ENCODE peak calls at places on chromosomes 3 and 15, in six cellular contexts. One of them, this sample, is unnamed.

GRCh38 chr15:58065011-58065444 is 483 bp downstream of the ALDH1A2 start:
- DNase-seq in K562: peak
- DNase-seq in NB4: no peak
- DNase-seq in A549: no peak
- DNase-seq in HepG2: no peak
- DNase-seq in endothelial cell of umbilical vein: peak
- DNase-seq in this sample: no peak

GRCh38 chr3:120350431-120350941 is 1.3 kb upstream of the LRRC58 start:
- DNase-seq in K562: peak
- DNase-seq in endothelial cell of umbilical vein: peak
- DNase-seq in HepG2: peak
- DNase-seq in A549: peak
- DNase-seq in NB4: peak
- DNase-seq in this sample: no peak

GRCh38 chr15:55630921-55631320 is 42.8 kb upstream of the PYGO1 start:
- DNase-seq in A549: no peak
- DNase-seq in K562: no peak
- DNase-seq in endothelial cell of umbilical vein: peak
- DNase-seq in HepG2: no peak
- DNase-seq in NB4: no peak
- DNase-seq in this sample: no peak

GRCh38 chr3:150411971-150412370 is 3.9 kb downstream of the TSC22D2 start:
- DNase-seq in K562: no peak
- DNase-seq in A549: no peak
- DNase-seq in HepG2: no peak
- DNase-seq in endothelial cell of umbilical vein: no peak
- DNase-seq in NB4: peak
- DNase-seq in this sample: no peak

GRCh38 chr15:100083572-100083971 is 258.2 kb downstream of the ADAMTS17 start:
- DNase-seq in endothelial cell of umbilical vein: no peak
- DNase-seq in K562: no peak
- DNase-seq in HepG2: no peak
- DNase-seq in A549: no peak
- DNase-seq in NB4: no peak
- DNase-seq in this sample: no peak

GRCh38 chr15:56871180-56871579 is 47.3 kb upstream of the TCF12 start:
- DNase-seq in K562: no peak
- DNase-seq in A549: peak
- DNase-seq in HepG2: peak
- DNase-seq in endothelial cell of umbilical vein: peak
- DNase-seq in NB4: no peak
- DNase-seq in this sample: no peak

GRCh38 chr3:156300929-156301806 is 180.8 kb downstream of the KCNAB1 start:
- DNase-seq in K562: no peak
- DNase-seq in NB4: peak
- DNase-seq in endothelial cell of umbilical vein: peak
- DNase-seq in HepG2: no peak
- DNase-seq in A549: no peak
- DNase-seq in this sample: no peak

GRCh38 chr3:155701882-155702465 is 42.9 kb downstream of the PLCH1 start:
- DNase-seq in K562: peak
- DNase-seq in A549: peak
- DNase-seq in endothelial cell of umbilical vein: peak
- DNase-seq in HepG2: peak
- DNase-seq in NB4: peak
- DNase-seq in this sample: no peak

GRCh38 chr3:84318273-84318809 is 640.4 kb upstream of the CADM2 start:
- DNase-seq in endothelial cell of umbilical vein: no peak
- DNase-seq in A549: no peak
- DNase-seq in K562: no peak
- DNase-seq in NB4: no peak
- DNase-seq in HepG2: no peak
- DNase-seq in this sample: no peak

GRCh38 chr15:22241451-22241850 is 161.1 kb downstream of the OR4M2 start:
- DNase-seq in endothelial cell of umbilical vein: no peak
- DNase-seq in HepG2: no peak
- DNase-seq in A549: no peak
- DNase-seq in K562: no peak
- DNase-seq in NB4: no peak
- DNase-seq in this sample: no peak

GRCh38 chr3:158097141-158097540 is 9.1 kb downstream of the SHOX2 start:
- DNase-seq in HepG2: no peak
- DNase-seq in endothelial cell of umbilical vein: no peak
- DNase-seq in K562: no peak
- DNase-seq in NB4: peak
- DNase-seq in A549: no peak
- DNase-seq in this sample: no peak
- TF ChIP-seq MYC in HepG2: no peak
- TF ChIP-seq MYC in endothelial cell of umbilical vein: no peak
- TF ChIP-seq MYC in K562: no peak
- TF ChIP-seq MYC in NB4: no peak
- TF ChIP-seq MYC in A549: no peak
- TF ChIP-seq MYC in this sample: no peak

DNA sequence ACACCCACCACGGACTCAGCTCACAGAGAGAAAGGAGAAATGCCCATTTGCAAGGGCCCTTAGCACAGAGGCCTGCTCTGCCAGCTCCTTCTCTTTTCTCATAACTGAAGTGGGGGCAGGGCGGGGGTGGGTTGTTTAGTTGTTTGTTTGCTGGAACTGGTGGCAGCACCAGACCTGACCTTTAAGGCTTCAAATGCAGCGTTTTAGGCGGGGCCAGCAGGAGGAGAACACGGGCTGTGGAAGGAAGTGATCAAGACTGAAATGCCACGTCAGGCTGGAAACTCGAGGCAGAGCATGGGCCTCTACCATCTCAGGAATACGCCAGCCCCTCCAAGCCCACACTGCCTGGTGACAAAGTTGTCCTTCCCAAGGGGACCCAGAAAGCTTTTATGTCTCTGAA is 9.3 kb downstream of the CACNA2D2 start:
- DNase-seq in A549: no peak
- DNase-seq in endothelial cell of umbilical vein: no peak
- DNase-seq in K562: no peak
- DNase-seq in HepG2: no peak
- DNase-seq in NB4: no peak
- DNase-seq in this sample: no peak
- TF ChIP-seq MYC in A549: no peak
- TF ChIP-seq MYC in endothelial cell of umbilical vein: no peak
- TF ChIP-seq MYC in K562: no peak
- TF ChIP-seq MYC in HepG2: no peak
- TF ChIP-seq MYC in NB4: no peak
- TF ChIP-seq MYC in this sample: no peak

GRCh38 chr15:33737687-33738606 is 230.3 kb upstream of the CHRM5 start:
- DNase-seq in endothelial cell of umbilical vein: peak
- DNase-seq in A549: peak
- DNase-seq in NB4: peak
- DNase-seq in K562: peak
- DNase-seq in HepG2: peak
- DNase-seq in this sample: no peak
- TF ChIP-seq MYC in endothelial cell of umbilical vein: no peak
- TF ChIP-seq MYC in A549: no peak
- TF ChIP-seq MYC in NB4: no peak
- TF ChIP-seq MYC in K562: no peak
- TF ChIP-seq MYC in HepG2: no peak
- TF ChIP-seq MYC in this sample: no peak

GRCh38 chr3:140343709-140344417 is 334.0 kb upstream of the TRIM42 start:
- DNase-seq in K562: no peak
- DNase-seq in endothelial cell of umbilical vein: no peak
- DNase-seq in NB4: no peak
- DNase-seq in A549: no peak
- DNase-seq in HepG2: no peak
- DNase-seq in this sample: no peak
- TF ChIP-seq MYC in K562: no peak
- TF ChIP-seq MYC in endothelial cell of umbilical vein: no peak
- TF ChIP-seq MYC in NB4: no peak
- TF ChIP-seq MYC in A549: no peak
- TF ChIP-seq MYC in HepG2: no peak
- TF ChIP-seq MYC in this sample: no peak

GRCh38 chr3:170128977-170129431 is 52.5 kb downstream of the PHC3 start:
- DNase-seq in K562: peak
- DNase-seq in HepG2: no peak
- DNase-seq in endothelial cell of umbilical vein: no peak
- DNase-seq in A549: no peak
- DNase-seq in NB4: peak
- DNase-seq in this sample: no peak
- TF ChIP-seq MYC in K562: no peak
- TF ChIP-seq MYC in HepG2: no peak
- TF ChIP-seq MYC in endothelial cell of umbilical vein: no peak
- TF ChIP-seq MYC in A549: no peak
- TF ChIP-seq MYC in NB4: no peak
- TF ChIP-seq MYC in this sample: no peak

GRCh38 chr15:64211696-64212095 is 48.9 kb upstream of the PPIB start:
- DNase-seq in K562: no peak
- DNase-seq in NB4: no peak
- DNase-seq in HepG2: no peak
- DNase-seq in endothelial cell of umbilical vein: no peak
- DNase-seq in A549: no peak
- DNase-seq in this sample: no peak

GRCh38 chr15:64213646-64214045 is 50.8 kb upstream of the PPIB start:
- DNase-seq in A549: no peak
- DNase-seq in HepG2: no peak
- DNase-seq in K562: no peak
- DNase-seq in NB4: no peak
- DNase-seq in endothelial cell of umbilical vein: no peak
- DNase-seq in this sample: no peak

GRCh38 chr15:64205202-64205601 is 42.4 kb upstream of the PPIB start:
- DNase-seq in NB4: no peak
- DNase-seq in endothelial cell of umbilical vein: no peak
- DNase-seq in HepG2: no peak
- DNase-seq in K562: peak
- DNase-seq in A549: no peak
- DNase-seq in this sample: no peak

DNA sequence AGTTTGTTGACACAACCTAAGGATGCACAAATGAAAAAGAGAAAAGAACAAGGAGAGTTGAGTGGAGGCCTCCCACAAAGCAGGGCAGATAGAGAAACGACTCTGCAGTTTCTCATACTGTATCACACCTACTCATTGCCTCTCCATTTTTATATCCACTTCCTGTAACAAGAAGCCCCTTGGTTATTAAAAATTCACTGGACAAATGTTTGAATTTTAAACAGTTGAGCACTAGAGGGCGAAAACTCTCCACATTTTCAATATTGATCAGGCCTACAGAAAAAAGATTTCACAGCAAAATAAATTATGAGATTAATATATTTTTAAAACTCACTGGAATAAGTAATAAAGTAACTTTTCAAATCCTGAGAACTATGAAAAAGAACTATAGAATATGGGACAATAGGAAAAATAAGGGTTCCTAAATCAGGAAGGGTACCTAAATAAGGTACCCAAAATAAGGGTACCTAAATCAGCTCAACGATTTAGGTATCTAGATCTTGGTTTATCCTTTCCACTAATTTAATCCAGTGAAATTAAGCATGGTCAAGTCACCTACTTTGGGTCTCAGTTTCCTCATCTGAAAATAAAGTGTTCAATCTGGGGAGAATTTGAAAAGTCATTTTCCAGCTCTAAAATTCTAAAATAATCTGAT is 47.0 kb upstream of the PPIB start:
- DNase-seq in NB4: peak
- DNase-seq in HepG2: peak
- DNase-seq in endothelial cell of umbilical vein: peak
- DNase-seq in K562: peak
- DNase-seq in A549: peak
- DNase-seq in this sample: peak
- TF ChIP-seq MYC in NB4: no peak
- TF ChIP-seq MYC in HepG2: no peak
- TF ChIP-seq MYC in endothelial cell of umbilical vein: no peak
- TF ChIP-seq MYC in K562: no peak
- TF ChIP-seq MYC in A549: no peak
- TF ChIP-seq MYC in this sample: no peak

DNA sequence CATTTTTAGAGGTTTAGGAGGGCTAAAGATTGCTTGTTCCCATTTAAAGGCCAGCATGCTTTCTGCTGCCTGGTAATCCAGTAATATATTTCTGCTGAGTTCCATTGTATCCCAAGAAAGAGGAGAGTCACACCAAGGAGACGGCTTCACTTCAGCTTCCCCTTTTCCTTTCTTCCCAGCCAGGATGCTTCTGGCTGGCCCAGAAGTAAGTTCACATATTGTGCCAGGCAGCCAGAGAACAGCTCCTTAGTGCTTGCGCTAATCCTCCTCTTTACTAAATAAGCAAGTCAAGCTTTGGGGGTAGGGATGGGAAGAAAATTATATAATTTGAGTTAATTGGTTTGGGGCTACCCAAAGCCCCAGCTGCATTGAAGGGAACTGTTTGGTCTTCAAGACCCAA is 218.9 kb upstream of the HES1 start:
- DNase-seq in endothelial cell of umbilical vein: no peak
- DNase-seq in NB4: no peak
- DNase-seq in K562: no peak
- DNase-seq in A549: no peak
- DNase-seq in HepG2: no peak
- DNase-seq in this sample: no peak
- TF ChIP-seq MYC in endothelial cell of umbilical vein: no peak
- TF ChIP-seq MYC in NB4: no peak
- TF ChIP-seq MYC in K562: no peak
- TF ChIP-seq MYC in A549: no peak
- TF ChIP-seq MYC in HepG2: no peak
- TF ChIP-seq MYC in this sample: no peak

GRCh38 chr15:65275728-65276126 is 11.0 kb downstream of the PARP16 start:
- DNase-seq in A549: peak
- DNase-seq in K562: peak
- DNase-seq in HepG2: peak
- DNase-seq in endothelial cell of umbilical vein: no peak
- DNase-seq in NB4: no peak
- DNase-seq in this sample: no peak
- TF ChIP-seq MYC in A549: no peak
- TF ChIP-seq MYC in K562: no peak
- TF ChIP-seq MYC in HepG2: no peak
- TF ChIP-seq MYC in endothelial cell of umbilical vein: no peak
- TF ChIP-seq MYC in NB4: no peak
- TF ChIP-seq MYC in this sample: no peak